ENCODE peak calls at places on chromosomes 13 and 19, in five cellular contexts. R is tibial nerve, A is ovary, G is stomach, Y is H54. N is an unnamed sample.

GRCh38 chr19:49463960-49464740 is 9.9 kb upstream of the FLT3LG start:
- DNase-seq in Y (no peak), R (no peak), A (no peak), G (no peak), N (no peak)

GRCh38 chr19:38538793-38539528 is 78.8 kb downstream of the MAP4K1 start:
- DNase-seq in Y (no peak), G (no peak), A (no peak), R (no peak), N (no peak)

GRCh38 chr13:42280537-42280936 is 8.6 kb downstream of the AKAP11 start:
- DNase-seq in G (no peak), Y (no peak), A (no peak), R (no peak), N (no peak)

GRCh38 chr13:49608932-49609331 is 19.4 kb upstream of the ARL11 start:
- DNase-seq in R (no peak), A (no peak), G (no peak), Y (no peak), N (no peak)

GRCh38 chr19:8695501-8695900 is 3.1 kb downstream of the ACTL9 start:
- DNase-seq in G (no peak), A (no peak), R (no peak), Y (no peak), N (no peak)

GRCh38 chr19:21328402-21328801 is 808 bp downstream of the ZNF708 start:
- DNase-seq in G (no peak), R (no peak), A (no peak), Y (no peak), N (no peak)

GRCh38 chr13:40591091-40591490 is 75.3 kb downstream of the FOXO1 start:
- DNase-seq in A (no peak), R (no peak), Y (no peak), G (no peak), N (no peak)

GRCh38 chr13:47747901-47748300 is 253.2 kb downstream of the SUCLA2 start:
- DNase-seq in A (no peak), R (no peak), G (no peak), Y (no peak), N (no peak)

GRCh38 chr13:30577381-30577780 is 40.3 kb upstream of the USPL1 start:
- DNase-seq in G (no peak), Y (peak), R (no peak), A (no peak), N (no peak)

GRCh38 chr13:108031859-108032258 is 183.5 kb downstream of the LIG4 start:
- DNase-seq in A (no peak), R (no peak), Y (no peak), G (no peak), N (no peak)

GRCh38 chr19:485122-485521 is 11.2 kb upstream of the MADCAM1 start:
- DNase-seq in A (no peak), R (no peak), Y (no peak), G (no peak), N (no peak)

GRCh38 chr19:16363133-16363851 is 38.7 kb downstream of the KLF2 start:
- DNase-seq in G (peak), Y (no peak), A (no peak), R (no peak), N (no peak)

GRCh38 chr13:53191091-53191490 is 162.5 kb downstream of the OLFM4 start:
- DNase-seq in A (no peak), R (no peak), Y (peak), G (no peak), N (no peak)

GRCh38 chr13:92436927-92437326 is 789.7 kb upstream of the GPC6 start:
- DNase-seq in Y (no peak), A (no peak), R (no peak), G (no peak), N (no peak)

GRCh38 chr19:45507864-45508680 is 793 bp downstream of the VASP start:
- DNase-seq in R (no peak), A (peak), G (peak), Y (no peak), N (peak)

GRCh38 chr19:42178791-42179500 is 38.5 kb downstream of the DEDD2 start:
- DNase-seq in G (no peak), A (no peak), R (no peak), Y (no peak), N (no peak)

GRCh38 chr13:110506859-110507566 is 54.5 kb downstream of the RAB20 start:
- DNase-seq in R (peak), Y (no peak), G (peak), A (peak), N (peak)
- TF ChIP-seq POLR2A in R (no peak), Y (no peak), G (no peak), A (no peak), N (no peak)

GRCh38 chr13:34343413-34343812 is 525.5 kb downstream of the RFC3 start:
- DNase-seq in R (no peak), G (no peak), A (no peak), Y (no peak), N (peak)

GRCh38 chr13:34335662-34336007 is 517.7 kb downstream of the RFC3 start:
- DNase-seq in G (peak), Y (no peak), R (no peak), A (no peak), N (no peak)

GRCh38 chr13:34340534-34340933 is 522.6 kb downstream of the RFC3 start:
- DNase-seq in G (peak), Y (no peak), R (no peak), A (no peak), N (no peak)

GRCh38 chr13:34334984-34335661 is 517.2 kb downstream of the RFC3 start:
- DNase-seq in G (no peak), Y (no peak), R (no peak), A (no peak), N (no peak)

DNA sequence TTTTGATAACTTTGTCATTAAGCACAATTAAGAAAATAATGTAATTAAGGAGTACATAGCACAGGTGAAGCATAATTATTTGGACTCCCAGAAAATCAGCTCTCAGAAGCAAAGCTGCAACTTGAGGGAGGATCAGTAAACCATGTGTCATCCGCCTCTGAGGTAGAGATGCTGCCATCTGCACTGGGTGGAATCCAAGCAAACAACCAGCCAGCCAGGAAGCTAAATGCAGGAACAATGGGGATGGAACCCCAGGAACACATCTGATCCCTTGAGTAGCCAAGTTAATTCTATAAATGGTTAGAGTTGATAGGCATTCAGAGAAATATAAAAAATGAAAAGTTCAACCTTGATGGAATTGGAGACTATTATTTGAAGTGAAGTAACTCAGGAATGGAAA is 520.2 kb downstream of the RFC3 start:
- DNase-seq in G (no peak), Y (no peak), A (no peak), R (no peak), N (no peak)
- TF ChIP-seq POLR2A in G (no peak), Y (no peak), A (no peak), R (no peak), N (no peak)

GRCh38 chr19:58399903-58400637 is 4.6 kb downstream of the RNF225 start:
- DNase-seq in Y (no peak), R (no peak), G (no peak), A (no peak), N (no peak)

GRCh38 chr19:58400638-58400915 is 5.1 kb downstream of the RNF225 start:
- DNase-seq in Y (no peak), G (no peak), R (no peak), A (no peak), N (no peak)

GRCh38 chr19:58401825-58402433 is 6.5 kb downstream of the RNF225 start:
- DNase-seq in A (no peak), G (no peak), R (no peak), Y (no peak), N (no peak)

GRCh38 chr19:58398545-58398944 is 3.1 kb downstream of the RNF225 start:
- DNase-seq in A (no peak), G (no peak), Y (no peak), R (no peak), N (no peak)

DNA sequence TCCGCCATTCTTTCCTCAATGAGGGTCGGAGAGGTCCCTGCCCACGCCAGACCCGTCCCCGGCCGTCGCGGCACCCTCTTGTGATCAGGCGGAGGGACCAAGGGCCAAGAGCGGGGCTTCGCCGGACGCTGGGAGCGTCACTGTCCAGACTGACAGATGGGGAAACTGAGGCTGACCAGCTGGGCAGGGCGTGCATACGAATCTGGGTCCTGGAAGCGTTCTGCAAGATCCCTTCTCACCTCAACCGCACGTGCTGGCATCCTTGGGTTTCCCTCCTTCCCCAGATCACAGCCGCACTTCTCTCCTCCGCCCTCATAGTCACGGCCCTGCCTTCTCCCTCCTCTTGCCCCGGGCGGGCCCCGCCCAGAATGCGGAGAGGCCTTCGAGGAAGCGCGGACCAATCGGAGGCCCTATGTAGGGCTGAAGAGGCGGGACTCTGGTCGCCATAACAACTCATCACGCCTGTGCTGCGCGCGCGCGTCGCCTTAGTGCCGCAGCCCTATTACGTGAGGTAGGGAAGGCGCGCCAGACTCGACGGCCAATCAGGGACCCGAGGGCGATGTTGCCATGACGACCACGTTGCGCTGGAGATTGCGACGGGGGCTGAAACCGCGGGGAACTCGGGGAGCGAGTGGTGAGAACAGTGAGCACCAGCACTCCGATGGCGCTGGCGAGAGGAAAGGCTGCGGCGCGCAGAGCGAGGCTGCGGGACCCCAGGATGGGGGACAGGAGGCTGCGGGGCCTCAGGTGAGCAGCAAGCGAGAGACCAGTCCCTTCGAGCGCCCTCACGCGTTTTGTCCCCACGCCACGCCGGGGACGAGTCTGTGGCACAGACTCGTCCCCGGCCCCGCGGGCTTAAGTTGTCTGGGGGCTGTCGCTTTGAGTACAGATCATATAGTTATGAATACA is 5.7 kb downstream of the RNF225 start:
- DNase-seq in G (peak), R (peak), Y (peak), A (peak), N (peak)
- TF ChIP-seq POLR2A in G (peak), R (peak), Y (peak), A (peak), N (peak)

GRCh38 chr19:34880034-34880433 is 46.7 kb upstream of the ZNF30 start:
- DNase-seq in G (no peak), A (no peak), R (no peak), Y (no peak), N (no peak)

GRCh38 chr19:34879563-34879962 is 47.1 kb upstream of the ZNF30 start:
- DNase-seq in Y (no peak), A (no peak), G (no peak), R (no peak), N (no peak)

DNA sequence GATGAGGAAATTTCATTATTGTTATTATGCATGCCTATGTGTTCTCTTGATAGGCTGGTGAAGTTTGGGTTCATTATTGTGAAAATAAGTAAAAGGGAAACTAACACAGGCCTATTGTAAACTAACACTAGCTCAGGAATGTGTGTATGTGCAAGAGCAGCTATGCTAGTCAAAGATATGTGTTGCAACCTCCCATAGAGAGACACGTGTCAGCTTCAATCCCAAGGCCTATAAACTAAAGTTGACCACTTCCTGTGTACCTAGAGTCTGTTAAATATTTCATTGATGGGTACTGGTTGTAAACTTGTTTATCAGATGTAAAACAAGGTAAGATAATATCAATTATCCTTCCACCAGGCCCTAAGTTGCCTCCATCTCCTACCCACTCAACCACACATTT is 44.7 kb upstream of the ZNF30 start:
- DNase-seq in A (no peak), R (no peak), G (no peak), Y (no peak), N (no peak)
- TF ChIP-seq POLR2A in A (no peak), R (no peak), G (no peak), Y (no peak), N (no peak)

GRCh38 chr19:18313398-18313797 is 9.5 kb downstream of the LSM4 start:
- DNase-seq in R (no peak), G (no peak), A (no peak), Y (no peak), N (no peak)

GRCh38 chr19:18311495-18311894 is 11.4 kb downstream of the LSM4 start:
- DNase-seq in A (no peak), G (no peak), R (no peak), Y (no peak), N (no peak)

GRCh38 chr19:18310966-18311365 is 11.9 kb downstream of the LSM4 start:
- DNase-seq in A (no peak), G (no peak), Y (no peak), R (no peak), N (no peak)

GRCh38 chr19:18310118-18310909 is 12.6 kb downstream of the LSM4 start:
- DNase-seq in G (no peak), R (no peak), A (no peak), Y (no peak), N (no peak)

GRCh38 chr19:18312021-18312534 is 10.8 kb downstream of the LSM4 start:
- DNase-seq in A (no peak), R (no peak), Y (no peak), G (no peak), N (no peak)
- TF ChIP-seq POLR2A in A (no peak), R (no peak), Y (no peak), G (no peak), N (no peak)

N was measured in endothelial cell of umbilical vein.